ENCODE peak calls at places on chromosomes 7 and 10, in four cellular contexts. O is fibroblast of the aortic adventitia, N is K562, M is endodermal cell. J is an unnamed sample.

GRCh38 chr7:69781412-69781846 is 183.2 kb downstream of the AUTS2 start:
- DNase-seq in O (peak), N (no peak), M (no peak), J (no peak)

GRCh38 chr7:2195403-2196246 is 37.1 kb downstream of the MAD1L1 start:
- DNase-seq in O (no peak), N (peak), M (no peak), J (no peak)

GRCh38 chr7:10939237-10939910 is 34.3 kb upstream of the PHF14 start:
- DNase-seq in O (peak), N (no peak), M (no peak), J (peak)

GRCh38 chr7:111198255-111198654 is 107.3 kb downstream of the LRRN3 start:
- DNase-seq in O (peak), N (peak), M (no peak), J (no peak)

GRCh38 chr10:97714401-97715258 is 1.1 kb downstream of the MARVELD1 start:
- DNase-seq in O (peak), N (peak), M (peak), J (peak)

GRCh38 chr10:55550241-55550640 is 749.2 kb upstream of the PCDH15 start:
- DNase-seq in O (no peak), N (peak), M (no peak), J (no peak)

GRCh38 chr7:95026421-95027072 is 119.2 kb downstream of the PPP1R9A start:
- DNase-seq in O (no peak), N (no peak), M (no peak), J (no peak)

GRCh38 chr10:99682752-99683151 is 23.4 kb downstream of the ENTPD7 start:
- DNase-seq in O (no peak), N (no peak), M (no peak), J (no peak)

GRCh38 chr10:30415613-30416012 is 18.4 kb upstream of the MAP3K8 start:
- DNase-seq in O (no peak), N (no peak), M (no peak), J (no peak)

GRCh38 chr7:129368389-129368986 is 65.7 kb upstream of the STRIP2 start:
- DNase-seq in O (no peak), N (no peak), M (peak), J (peak)

GRCh38 chr7:125061776-125062397 is 132.3 kb upstream of the POT1 start:
- DNase-seq in O (peak), N (peak), M (no peak), J (peak)

GRCh38 chr7:79984210-79984609 is 150.4 kb upstream of the GNAI1 start:
- DNase-seq in O (peak), N (no peak), M (no peak), J (no peak)

GRCh38 chr7:80334185-80334584 is 177.7 kb downstream of the GNAT3 start:
- DNase-seq in O (no peak), N (no peak), M (no peak), J (no peak)

GRCh38 chr10:6320320-6321010 is 117.7 kb downstream of the PFKFB3 start:
- DNase-seq in O (no peak), N (no peak), M (no peak), J (peak)
- TF ChIP-seq CTCF in O (no peak), N (no peak), M (no peak), J (no peak)

GRCh38 chr7:37832194-37832593 is 16.2 kb upstream of the NME8 start:
- DNase-seq in O (peak), N (peak), M (no peak), J (peak)

GRCh38 chr7:37833107-37833817 is 15.1 kb upstream of the NME8 start:
- DNase-seq in O (peak), N (peak), M (peak), J (peak)

GRCh38 chr7:37831214-37831613 is 17.2 kb upstream of the NME8 start:
- DNase-seq in O (no peak), N (no peak), M (no peak), J (no peak)

DNA sequence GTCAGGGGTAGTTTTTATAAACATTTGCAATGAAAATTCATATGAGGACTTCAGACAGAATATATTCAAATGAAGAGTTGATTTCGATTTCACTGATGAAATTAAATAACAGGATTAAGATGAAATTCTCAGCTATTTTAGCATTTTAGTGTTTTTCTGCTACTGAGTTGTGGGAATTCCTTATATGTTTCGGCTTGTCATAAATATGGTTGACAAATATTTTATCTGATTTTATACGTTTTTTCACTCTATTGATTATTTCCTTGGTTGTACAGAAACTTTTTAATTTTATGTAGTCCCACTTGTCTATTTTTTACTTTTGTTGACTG is 14.6 kb upstream of the NME8 start:
- DNase-seq in O (no peak), N (no peak), M (no peak), J (no peak)
- TF ChIP-seq CTCF in O (no peak), N (no peak), M (peak), J (no peak)

DNA sequence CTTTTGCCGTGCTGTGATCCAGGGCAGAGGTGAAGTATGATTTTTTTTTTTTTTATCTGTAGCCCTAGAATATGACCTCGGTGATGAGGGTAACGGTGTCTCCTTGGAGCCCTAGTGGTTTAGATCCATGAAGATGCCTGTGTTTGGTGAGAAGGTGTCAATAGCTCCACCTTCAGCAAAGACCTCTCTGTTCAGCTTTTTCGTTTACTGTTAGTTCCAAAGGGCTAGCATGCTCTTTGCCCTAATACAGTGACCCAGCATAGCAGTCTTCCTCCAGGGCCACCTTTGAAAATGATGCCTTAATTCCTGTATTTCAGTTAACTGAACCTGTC is 748 bp upstream of the MRPS16 start:
- DNase-seq in O (no peak), N (peak), M (no peak), J (peak)
- TF ChIP-seq CTCF in O (no peak), N (peak), M (peak), J (peak)

DNA sequence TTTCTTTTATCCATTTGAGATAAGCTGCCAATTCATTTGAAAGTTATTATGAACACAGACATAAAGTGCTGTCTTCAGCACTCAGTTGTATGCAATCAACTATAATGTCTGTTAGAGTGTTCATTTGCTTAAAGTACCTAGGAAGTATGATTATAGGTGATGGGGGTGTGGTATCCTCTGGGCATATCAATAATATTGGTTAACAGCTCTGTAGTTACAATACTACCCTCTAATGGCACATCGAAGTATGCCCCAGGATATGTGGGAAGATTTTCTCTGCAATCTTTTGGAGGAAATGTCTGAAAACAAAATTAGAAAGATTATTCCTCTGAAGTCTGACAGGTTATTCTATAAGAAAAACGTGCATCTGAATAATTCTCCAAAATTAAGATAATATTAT is 429.7 kb downstream of the ARL4A start:
- DNase-seq in O (peak), N (no peak), M (no peak), J (no peak)
- TF ChIP-seq CTCF in O (peak), N (peak), M (peak), J (peak)

GRCh38 chr10:23516530-23516929 is 77.7 kb downstream of the OTUD1 start:
- DNase-seq in O (peak), N (peak), M (no peak), J (no peak)
- TF ChIP-seq CTCF in O (peak), N (peak), M (peak), J (peak)

DNA sequence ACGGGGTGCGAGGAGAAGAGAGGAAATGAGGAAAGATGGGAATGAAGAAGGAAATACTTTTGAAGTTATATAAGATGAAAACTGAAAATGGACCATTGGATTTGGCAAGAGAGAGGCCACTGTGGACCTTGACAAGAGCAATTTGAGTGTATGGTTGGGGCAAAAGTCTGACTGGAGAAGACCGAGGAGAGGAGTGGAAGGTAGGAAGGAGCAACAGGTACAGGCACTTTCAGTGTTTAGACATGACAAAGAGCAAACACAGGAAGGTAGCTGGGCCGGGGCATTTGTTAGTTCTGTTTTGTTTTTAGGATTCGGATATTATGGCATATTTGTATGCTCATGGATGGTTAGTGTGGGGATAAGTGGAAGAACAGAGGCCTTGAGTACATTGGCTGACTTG is 99.4 kb downstream of the TAF3 start:
- DNase-seq in O (no peak), N (no peak), M (no peak), J (no peak)
- TF ChIP-seq CTCF in O (no peak), N (no peak), M (no peak), J (no peak)

GRCh38 chr7:107194051-107194450 is 25.2 kb downstream of the HBP1 start:
- DNase-seq in O (no peak), N (no peak), M (no peak), J (no peak)
- TF ChIP-seq CTCF in O (no peak), N (no peak), M (no peak), J (no peak)

GRCh38 chr10:13099666-13100348 is at the start of gene OPTN:
- DNase-seq in O (peak), N (peak), M (peak), J (peak)

GRCh38 chr10:13095929-13096328 is 4.0 kb upstream of the OPTN start:
- DNase-seq in O (no peak), N (no peak), M (no peak), J (no peak)

GRCh38 chr10:13100349-13101294 is 659 bp downstream of the OPTN start:
- DNase-seq in O (peak), N (no peak), M (peak), J (peak)

GRCh38 chr10:13102002-13102794 is 2.2 kb downstream of the OPTN start:
- DNase-seq in O (peak), N (no peak), M (no peak), J (peak)

GRCh38 chr10:13099144-13099665 is 758 bp upstream of the OPTN start:
- DNase-seq in O (peak), N (peak), M (peak), J (peak)
- TF ChIP-seq CTCF in O (peak), N (peak), M (peak), J (peak)

DNA sequence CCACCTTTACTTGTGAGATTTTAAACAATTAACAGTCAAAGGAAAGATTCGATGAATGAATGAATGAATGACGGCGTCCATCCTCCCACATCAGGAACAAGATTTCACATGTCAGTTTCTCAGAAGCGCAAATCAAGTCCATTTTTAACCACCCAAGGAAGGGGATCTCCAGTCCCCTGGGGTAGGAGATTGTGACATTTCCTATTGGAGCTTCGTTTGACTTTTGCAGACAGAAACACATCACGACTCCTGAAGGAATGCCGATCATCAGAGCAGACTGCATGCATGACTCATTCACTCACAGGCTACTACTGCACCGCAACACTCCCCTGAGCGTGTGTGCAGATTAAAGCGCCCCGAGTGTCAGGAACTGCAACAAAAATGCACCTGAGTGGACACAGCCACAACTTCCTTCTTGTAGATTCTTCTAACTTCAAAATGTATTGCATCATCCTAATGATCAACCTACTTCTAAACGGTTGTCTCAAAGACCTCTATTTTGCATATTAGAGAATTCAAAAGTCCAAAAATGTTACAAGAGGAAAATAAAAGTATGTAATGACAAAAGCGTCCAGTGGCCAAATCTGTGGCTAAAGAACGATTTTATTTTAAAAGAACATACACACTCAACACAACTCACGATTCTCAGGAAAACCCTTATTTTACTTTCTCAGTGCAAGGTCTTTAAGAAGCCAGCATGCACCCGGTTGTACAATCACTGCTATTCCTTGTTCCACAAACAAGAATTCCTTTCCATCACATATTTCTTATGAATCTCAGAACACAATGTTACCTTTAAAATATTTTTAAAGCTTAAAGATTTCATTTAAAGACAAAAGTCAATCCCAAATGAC is 172.6 kb downstream of the FAM107B start:
- DNase-seq in O (peak), N (peak), M (no peak), J (peak)
- TF ChIP-seq CTCF in O (no peak), N (no peak), M (no peak), J (peak)

J was measured in GM13977.